ENCODE peak calls at places on chromosome 15, in nine cellular contexts. K, E, B, A, T, I, D, V and H are unnamed samples.
A peak's percentile ranks its signal among the peaks of the same experiment; 100 is the strongest.

GRCh38 chr15:88512606-88513005 is 33.9 kb downstream of the DET1 start:
- DNase-seq in K (peak; percentile 64), E (no peak), B (no peak), A (no peak), T (no peak), I (no peak), D (no peak), V (no peak), H (no peak)

GRCh38 chr15:73054417-73054963 is 2.2 kb downstream of the NEO1 start:
- DNase-seq in K (no peak), E (no peak), B (no peak), A (no peak), T (no peak), I (no peak), D (no peak), V (peak; percentile 30), H (no peak)

GRCh38 chr15:23687143-23687470 is at the start of gene NDN:
- DNase-seq in K (no peak), E (peak; percentile 68), B (no peak), A (peak; percentile 62), T (peak; percentile 68), I (peak; percentile 37), D (peak; percentile 51), V (peak; percentile 82), H (peak; percentile 47)

GRCh38 chr15:67048281-67049279 is 16.8 kb upstream of the SMAD3 start:
- DNase-seq in K (peak; percentile 93), E (peak; percentile 93), B (no peak), A (no peak), T (no peak), I (peak; percentile 64), D (no peak), V (peak; percentile 92), H (no peak)

GRCh38 chr15:43905755-43906154 is 79.0 kb downstream of the WDR76 start:
- DNase-seq in K (no peak), E (no peak), B (no peak), A (no peak), T (no peak), I (no peak), D (no peak), V (no peak), H (no peak)

GRCh38 chr15:39692464-39693327 is 89.9 kb downstream of the FSIP1 start:
- DNase-seq in K (no peak), E (peak; percentile 35), B (no peak), A (peak; percentile 48), T (no peak), I (no peak), D (no peak), V (peak; percentile 41), H (no peak)

GRCh38 chr15:91525746-91526145 is 327.8 kb upstream of the SLCO3A1 start:
- DNase-seq in K (no peak), E (no peak), B (no peak), A (no peak), T (no peak), I (no peak), D (no peak), V (no peak), H (no peak)

GRCh38 chr15:43093026-43093425 is 12.8 kb downstream of the UBR1 start:
- DNase-seq in K (peak; percentile 35), E (peak; percentile 77), B (no peak), A (no peak), T (no peak), I (peak; percentile 43), D (no peak), V (no peak), H (no peak)

GRCh38 chr15:22922003-22922402 is 58.2 kb downstream of the CYFIP1 start:
- DNase-seq in K (no peak), E (no peak), B (no peak), A (no peak), T (no peak), I (no peak), D (no peak), V (no peak), H (no peak)

GRCh38 chr15:91228890-91229289 is 128.8 kb downstream of the SV2B start:
- DNase-seq in K (no peak), E (no peak), B (no peak), A (no peak), T (no peak), I (no peak), D (no peak), V (peak; percentile 21), H (no peak)

GRCh38 chr15:62883938-62884479 is 158.5 kb upstream of the TPM1 start:
- DNase-seq in K (peak; percentile 82), E (no peak), B (no peak), A (no peak), T (no peak), I (no peak), D (no peak), V (no peak), H (no peak)

GRCh38 chr15:78716651-78717050 is 75.6 kb upstream of the CHRNB4 start:
- DNase-seq in K (no peak), E (no peak), B (no peak), A (no peak), T (no peak), I (no peak), D (no peak), V (no peak), H (no peak)

GRCh38 chr15:29470794-29471193 is 201.2 kb upstream of the NSMCE3 start:
- DNase-seq in K (no peak), E (no peak), B (no peak), A (no peak), T (no peak), I (no peak), D (no peak), V (peak; percentile 54), H (no peak)

GRCh38 chr15:36691596-36691995 is 112.2 kb downstream of the CDIN1 start:
- DNase-seq in K (no peak), E (no peak), B (no peak), A (no peak), T (no peak), I (no peak), D (no peak), V (no peak), H (no peak)

DNA sequence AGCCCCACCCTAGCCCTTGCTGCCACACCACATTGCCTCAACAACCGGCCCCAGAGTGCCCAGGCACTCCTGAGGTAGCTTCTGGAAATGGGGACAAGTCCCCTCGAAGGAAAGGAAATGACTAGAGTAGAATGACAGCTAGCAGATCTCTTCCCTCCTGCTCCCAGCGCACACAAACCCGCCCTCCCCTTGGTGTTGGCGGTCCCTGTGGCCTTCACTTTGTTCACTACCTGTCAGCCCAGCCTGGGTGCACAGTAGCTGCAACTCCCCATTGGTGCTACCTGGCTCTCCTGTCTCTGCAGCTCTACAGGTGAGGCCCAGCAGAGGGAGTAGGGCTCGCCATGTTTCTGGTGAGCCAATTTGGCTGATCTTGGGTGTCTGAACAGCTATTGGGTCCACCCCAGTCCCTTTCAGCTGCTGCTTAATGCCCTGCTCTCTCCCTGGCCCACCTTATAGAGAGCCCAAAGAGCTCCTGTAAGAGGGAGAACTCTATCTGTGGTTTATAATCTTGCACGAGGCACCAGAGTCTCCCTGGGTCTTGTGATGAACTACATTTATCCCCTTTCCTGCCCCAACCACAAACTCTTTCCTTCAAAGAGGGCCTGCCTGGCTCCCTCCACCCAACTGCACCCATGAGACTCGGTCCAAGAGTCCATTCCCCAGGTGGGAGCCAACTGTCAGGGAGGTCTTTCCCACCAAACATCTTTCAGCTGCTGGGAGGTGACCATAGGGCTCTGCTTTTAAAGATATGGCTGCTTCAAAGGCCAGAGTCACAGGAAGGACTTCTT is 39.1 kb downstream of the MESD start:
- DNase-seq in K (no peak), E (no peak), B (no peak), A (no peak), T (no peak), I (no peak), D (no peak), V (no peak), H (no peak)
- TF ChIP-seq CTCF in K (no peak), E (no peak), B (no peak), A (no peak), T (no peak), I (no peak), D (no peak), V (no peak), H (no peak)

GRCh38 chr15:25228261-25228660 is 210.6 kb downstream of the UBE3A start:
- DNase-seq in K (no peak), E (no peak), B (no peak), A (no peak), T (no peak), I (no peak), D (no peak), V (no peak), H (no peak)
- TF ChIP-seq CTCF in K (no peak), E (no peak), B (no peak), A (no peak), T (no peak), I (no peak), D (no peak), V (no peak), H (no peak)

GRCh38 chr15:100730129-100730528 is 127.7 kb downstream of the ASB7 start:
- DNase-seq in K (no peak), E (no peak), B (no peak), A (no peak), T (no peak), I (no peak), D (no peak), V (no peak), H (no peak)

GRCh38 chr15:100733088-100733487 is 130.7 kb downstream of the ASB7 start:
- DNase-seq in K (peak; percentile 86), E (peak; percentile 60), B (no peak), A (no peak), T (no peak), I (peak; percentile 38), D (no peak), V (peak; percentile 64), H (no peak)

GRCh38 chr15:100732359-100733055 is 130.1 kb downstream of the ASB7 start:
- DNase-seq in K (peak; percentile 29), E (no peak), B (no peak), A (no peak), T (no peak), I (peak; percentile 45), D (no peak), V (no peak), H (no peak)

GRCh38 chr15:100730655-100731240 is 128.4 kb downstream of the ASB7 start:
- DNase-seq in K (no peak), E (no peak), B (no peak), A (no peak), T (no peak), I (no peak), D (no peak), V (no peak), H (no peak)

GRCh38 chr15:100731259-100732156 is 129.1 kb downstream of the ASB7 start:
- DNase-seq in K (peak; percentile 38), E (peak; percentile 21), B (no peak), A (no peak), T (no peak), I (no peak), D (no peak), V (no peak), H (no peak)
- TF ChIP-seq CTCF in K (no peak), E (no peak), B (no peak), A (no peak), T (no peak), I (no peak), D (no peak), V (no peak), H (no peak)

DNA sequence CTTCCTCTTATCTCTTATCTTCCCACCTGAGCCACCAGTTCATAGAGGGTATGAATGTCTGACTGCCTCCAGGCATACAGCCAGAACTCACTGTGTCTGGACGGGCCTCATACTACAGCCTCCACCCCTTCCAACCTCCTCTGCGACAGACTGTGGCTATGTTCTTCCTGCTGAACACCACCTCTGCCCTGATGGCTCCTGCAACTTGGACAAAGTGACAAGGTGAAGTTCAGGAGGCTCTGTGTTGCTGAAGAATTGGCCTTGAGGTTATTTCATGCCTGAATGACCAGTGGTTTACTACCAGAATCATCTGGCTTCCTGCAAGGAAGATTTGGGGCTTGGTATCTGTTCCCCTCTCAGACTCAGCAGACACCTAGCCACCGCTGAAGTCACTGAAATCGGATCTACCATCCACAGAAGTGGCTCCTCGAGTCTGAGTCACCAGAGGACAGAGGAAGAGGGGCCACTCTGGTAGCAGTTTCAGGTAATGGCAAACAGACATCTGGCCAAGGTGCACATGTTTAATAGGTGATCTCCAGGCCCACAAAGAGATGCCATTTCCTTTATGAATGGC is 14.2 kb upstream of the ULK3 start:
- DNase-seq in K (no peak), E (no peak), B (no peak), A (no peak), T (no peak), I (no peak), D (no peak), V (no peak), H (no peak)
- TF ChIP-seq CTCF in K (no peak), E (no peak), B (no peak), A (no peak), T (no peak), I (no peak), D (no peak), V (no peak), H (no peak)